ENCODE peak calls at places on chromosomes 6 and 20, in ten cellular contexts. K is cardiac fibroblast, I is astrocyte of the hippocampus, D is GM12892, F is T-helper 9 cell, R is NCI-H345, O is lung, Y is EL, V is lower leg skin, H is testis. T is an unnamed sample.

GRCh38 chr20:9241232-9241692 is 172.4 kb downstream of the PLCB4 start:
- DNase-seq in H (no peak), D (no peak), F (no peak), O (no peak), I (peak), V (no peak), R (no peak), K (peak), Y (peak), T (no peak)

GRCh38 chr6:162313922-162314660 is 413.5 kb downstream of the PRKN start:
- DNase-seq in O (no peak), Y (no peak), F (no peak), K (no peak), D (no peak), V (no peak), R (no peak), I (peak), H (no peak), T (no peak)

GRCh38 chr6:30774701-30775100 is 30.4 kb upstream of the IER3 start:
- DNase-seq in V (no peak), K (no peak), R (no peak), Y (no peak), F (no peak), O (no peak), I (no peak), H (no peak), D (no peak), T (no peak)

GRCh38 chr6:122648726-122649125 is 38.5 kb downstream of the PKIB start:
- DNase-seq in I (no peak), Y (no peak), V (no peak), K (no peak), F (no peak), R (no peak), D (no peak), H (no peak), O (no peak), T (no peak)

GRCh38 chr20:62776692-62777527 is 19.4 kb upstream of the MRGBP start:
- DNase-seq in H (no peak), I (no peak), V (no peak), Y (peak), F (peak), R (peak), D (peak), O (no peak), K (peak), T (no peak)

GRCh38 chr6:32154514-32155161 is 697 bp downstream of the PPT2 start:
- DNase-seq in H (peak), D (peak), K (peak), I (peak), O (peak), Y (peak), V (no peak), R (peak), F (peak), T (peak)

GRCh38 chr6:13920584-13920983 is 4.2 kb upstream of the RNF182 start:
- DNase-seq in K (no peak), R (no peak), F (no peak), Y (no peak), H (no peak), V (no peak), I (no peak), D (no peak), O (no peak), T (no peak)

GRCh38 chr6:100479180-100480035 is 14.7 kb upstream of the SIM1 start:
- DNase-seq in O (no peak), V (no peak), F (no peak), H (no peak), K (peak), R (peak), D (no peak), I (peak), Y (peak), T (no peak)

GRCh38 chr6:127518212-127518709 is 874 bp downstream of the MTCL3 start:
- DNase-seq in I (no peak), F (no peak), K (no peak), Y (no peak), V (no peak), D (no peak), R (peak), O (no peak), H (no peak), T (no peak)

GRCh38 chr6:141969201-141969600 is 163.5 kb upstream of the GJE1 start:
- DNase-seq in K (peak), F (no peak), I (no peak), Y (no peak), D (no peak), H (no peak), O (no peak), V (no peak), R (no peak), T (no peak)

GRCh38 chr6:5518936-5519491 is 257.7 kb downstream of the FARS2 start:
- DNase-seq in F (no peak), D (no peak), I (no peak), V (no peak), O (no peak), H (no peak), R (no peak), Y (no peak), K (no peak), T (no peak)

GRCh38 chr6:112877134-112878100 is 530.3 kb downstream of the RFPL4B start:
- DNase-seq in I (peak), Y (peak), V (no peak), K (peak), R (no peak), O (no peak), H (no peak), D (no peak), F (no peak), T (no peak)

GRCh38 chr6:35903679-35904078 is 17.2 kb downstream of the SRPK1 start:
- DNase-seq in K (no peak), D (no peak), I (no peak), R (no peak), Y (no peak), H (no peak), O (no peak), V (no peak), F (no peak), T (no peak)

GRCh38 chr6:131255911-131256310 is 120.6 kb downstream of the AKAP7 start:
- DNase-seq in F (no peak), V (no peak), Y (no peak), I (peak), H (no peak), R (no peak), D (no peak), K (no peak), O (no peak), T (no peak)

GRCh38 chr20:4748847-4749246 is 27.1 kb downstream of the PRND start:
- DNase-seq in O (no peak), H (no peak), F (no peak), K (no peak), V (no peak), D (no peak), R (no peak), Y (no peak), I (no peak), T (no peak)

GRCh38 chr6:87660226-87660886 is 41.7 kb downstream of the AKIRIN2 start:
- DNase-seq in V (no peak), F (no peak), O (no peak), R (no peak), I (peak), Y (peak), H (peak), D (no peak), K (peak), T (no peak)

GRCh38 chr6:144284753-144285547 is at the start of gene UTRN:
- DNase-seq in F (peak), V (peak), I (peak), H (peak), Y (peak), K (peak), O (peak), R (peak), D (peak), T (peak)

GRCh38 chr6:145490068-145490467 is 245.3 kb downstream of the EPM2A start:
- DNase-seq in R (no peak), F (no peak), Y (no peak), I (no peak), H (no peak), V (no peak), K (no peak), O (no peak), D (no peak), T (no peak)

GRCh38 chr6:77688641-77689040 is 35.8 kb downstream of the MEI4 start:
- DNase-seq in F (no peak), V (no peak), D (no peak), K (no peak), I (no peak), Y (no peak), O (no peak), R (no peak), H (no peak), T (no peak)